ENCODE peak calls at places on chromosomes 13 and 19, in four cellular contexts. One of them, this sample, is unnamed.
A peak's percentile ranks its signal among the peaks of the same experiment; 100 is the strongest.

GRCh38 chr13:57470491-57470890 is 161.1 kb upstream of the PCDH17 start:
- DNase-seq in GM12878: no peak
- DNase-seq in K562: no peak
- DNase-seq in endothelial cell of umbilical vein: no peak
- DNase-seq in this sample: no peak

GRCh38 chr19:46963093-46963734 is 56.4 kb upstream of the NPAS1 start:
- DNase-seq in GM12878: no peak
- DNase-seq in K562: no peak
- DNase-seq in endothelial cell of umbilical vein: peak; percentile 46
- DNase-seq in this sample: peak; percentile 94

GRCh38 chr13:85333511-85333910 is 465.7 kb downstream of the SLITRK6 start:
- DNase-seq in GM12878: no peak
- DNase-seq in K562: no peak
- DNase-seq in endothelial cell of umbilical vein: no peak
- DNase-seq in this sample: no peak

GRCh38 chr13:40355126-40355719 is 311.2 kb downstream of the FOXO1 start:
- DNase-seq in GM12878: no peak
- DNase-seq in K562: no peak
- DNase-seq in endothelial cell of umbilical vein: no peak
- DNase-seq in this sample: no peak

GRCh38 chr13:110475117-110475516 is 86.4 kb downstream of the RAB20 start:
- DNase-seq in GM12878: no peak
- DNase-seq in K562: no peak
- DNase-seq in endothelial cell of umbilical vein: no peak
- DNase-seq in this sample: no peak

GRCh38 chr13:84684804-84685203 is 802.5 kb upstream of the SLITRK1 start:
- DNase-seq in GM12878: no peak
- DNase-seq in K562: no peak
- DNase-seq in endothelial cell of umbilical vein: no peak
- DNase-seq in this sample: peak; percentile 1

GRCh38 chr13:60379837-60380236 is 17.2 kb upstream of the TDRD3 start:
- DNase-seq in GM12878: no peak
- DNase-seq in K562: peak; percentile 13
- DNase-seq in endothelial cell of umbilical vein: no peak
- DNase-seq in this sample: no peak

GRCh38 chr13:33435207-33435606 is 149.7 kb upstream of the STARD13 start:
- DNase-seq in GM12878: no peak
- DNase-seq in K562: no peak
- DNase-seq in endothelial cell of umbilical vein: no peak
- DNase-seq in this sample: no peak

GRCh38 chr19:48635966-48636858 is 967 bp downstream of the DBP start:
- DNase-seq in GM12878: no peak
- DNase-seq in K562: no peak
- DNase-seq in endothelial cell of umbilical vein: no peak
- DNase-seq in this sample: no peak

GRCh38 chr13:43054803-43055802 is 31.7 kb downstream of the DNAJC15 start:
- DNase-seq in GM12878: no peak
- DNase-seq in K562: no peak
- DNase-seq in endothelial cell of umbilical vein: peak; percentile 69
- DNase-seq in this sample: peak; percentile 87

GRCh38 chr19:15463865-15464371 is 426 bp downstream of the RASAL3 start:
- DNase-seq in GM12878: no peak
- DNase-seq in K562: no peak
- DNase-seq in endothelial cell of umbilical vein: no peak
- DNase-seq in this sample: no peak

GRCh38 chr19:38148337-38148736 is 75.7 kb downstream of the DPF1 start:
- DNase-seq in GM12878: no peak
- DNase-seq in K562: no peak
- DNase-seq in endothelial cell of umbilical vein: no peak
- DNase-seq in this sample: no peak
- TF ChIP-seq FOS in GM12878: no peak
- TF ChIP-seq FOS in K562: no peak
- TF ChIP-seq FOS in endothelial cell of umbilical vein: no peak
- TF ChIP-seq FOS in this sample: no peak

GRCh38 chr19:38837304-38837626 is 5.7 kb upstream of the ECH1 start:
- DNase-seq in GM12878: no peak
- DNase-seq in K562: no peak
- DNase-seq in endothelial cell of umbilical vein: no peak
- DNase-seq in this sample: no peak
- H3K4me2 ChIP-seq in GM12878: no peak overlapping the region
- H3K4me2 ChIP-seq in K562: no peak overlapping the region
- H3K4me2 ChIP-seq in endothelial cell of umbilical vein: no peak overlapping the region
- H3K4me2 ChIP-seq in this sample: no peak overlapping the region

DNA sequence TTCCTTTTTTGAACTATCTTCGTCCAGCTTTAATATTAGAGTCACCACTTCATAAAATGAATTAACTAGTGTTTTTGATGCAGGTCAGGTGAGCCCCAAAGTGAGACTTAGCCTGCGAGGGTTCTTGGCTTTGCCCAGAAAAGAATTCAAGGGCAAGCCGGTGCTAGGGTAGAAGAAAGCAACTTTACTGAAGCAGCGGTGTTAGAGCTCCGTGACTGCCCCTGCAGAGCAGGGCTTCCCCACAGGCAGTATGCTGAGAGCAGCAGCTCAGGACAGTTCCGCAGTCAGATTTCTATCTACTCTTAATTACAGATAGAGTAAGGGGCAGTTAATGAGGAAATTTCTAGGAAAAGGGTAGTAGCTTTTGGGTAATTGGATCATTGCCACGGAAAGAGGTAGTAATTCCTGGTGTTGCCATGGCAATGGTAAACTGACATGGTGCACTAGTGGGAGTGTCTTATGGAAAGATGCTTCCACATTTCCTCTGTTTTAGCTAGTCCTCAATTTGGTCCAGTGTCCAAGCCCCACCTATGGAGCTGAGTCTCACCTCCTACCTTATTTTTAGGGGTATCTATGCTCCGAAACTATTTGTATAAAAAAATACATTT is 432.2 kb upstream of the ZNF507 start:
- DNase-seq in GM12878: no peak
- DNase-seq in K562: no peak
- DNase-seq in endothelial cell of umbilical vein: no peak
- DNase-seq in this sample: no peak
- TF ChIP-seq FOS in GM12878: no peak
- TF ChIP-seq FOS in K562: no peak
- TF ChIP-seq FOS in endothelial cell of umbilical vein: no peak
- TF ChIP-seq FOS in this sample: no peak

DNA sequence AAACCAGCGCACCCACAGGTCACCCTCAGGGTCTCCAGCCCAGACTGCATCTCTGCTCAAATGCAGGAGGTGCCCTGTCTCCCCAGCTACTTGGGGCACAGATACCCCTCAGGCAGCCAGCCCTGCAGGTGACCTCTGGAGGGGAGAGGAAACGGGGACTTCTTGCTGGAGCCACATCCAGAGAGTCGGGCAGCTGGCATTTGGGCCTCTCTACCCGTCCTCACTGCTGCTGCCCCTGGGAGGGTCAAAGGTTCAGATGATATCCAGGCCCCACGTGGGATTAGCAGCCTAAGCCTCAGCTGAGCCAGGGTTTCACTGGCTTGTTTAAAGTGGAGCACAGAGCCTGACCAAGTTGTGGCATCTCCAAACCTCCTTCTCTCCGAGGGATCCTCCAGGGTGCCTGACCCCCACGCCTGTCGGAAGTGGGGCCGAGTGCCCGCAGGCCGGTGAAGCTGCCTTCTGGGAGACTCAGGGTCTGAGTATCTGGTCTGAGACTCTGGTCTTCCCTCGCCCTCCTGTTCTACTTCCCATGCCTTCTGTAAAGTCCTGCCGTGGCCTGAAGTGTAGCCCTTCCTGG is 2.2 kb downstream of the RASA3 start:
- DNase-seq in GM12878: no peak
- DNase-seq in K562: no peak
- DNase-seq in endothelial cell of umbilical vein: no peak
- DNase-seq in this sample: no peak
- H3K4me2 ChIP-seq in GM12878: peak overlapping the region; percentile 95
- H3K4me2 ChIP-seq in K562: peak overlapping the region; percentile 91
- H3K4me2 ChIP-seq in endothelial cell of umbilical vein: peak overlapping the region; percentile 66
- H3K4me2 ChIP-seq in this sample: peak overlapping the region; percentile 86

GRCh38 chr19:19427935-19428334 is 22.5 kb downstream of the GATAD2A start:
- DNase-seq in GM12878: no peak
- DNase-seq in K562: no peak
- DNase-seq in endothelial cell of umbilical vein: no peak
- DNase-seq in this sample: no peak

GRCh38 chr19:19428746-19429145 is 23.3 kb downstream of the GATAD2A start:
- DNase-seq in GM12878: no peak
- DNase-seq in K562: no peak
- DNase-seq in endothelial cell of umbilical vein: no peak
- DNase-seq in this sample: no peak

GRCh38 chr19:19426799-19427198 is 21.3 kb downstream of the GATAD2A start:
- DNase-seq in GM12878: no peak
- DNase-seq in K562: no peak
- DNase-seq in endothelial cell of umbilical vein: no peak
- DNase-seq in this sample: no peak

GRCh38 chr19:19427302-19427701 is 21.8 kb downstream of the GATAD2A start:
- DNase-seq in GM12878: no peak
- DNase-seq in K562: no peak
- DNase-seq in endothelial cell of umbilical vein: no peak
- DNase-seq in this sample: no peak

DNA sequence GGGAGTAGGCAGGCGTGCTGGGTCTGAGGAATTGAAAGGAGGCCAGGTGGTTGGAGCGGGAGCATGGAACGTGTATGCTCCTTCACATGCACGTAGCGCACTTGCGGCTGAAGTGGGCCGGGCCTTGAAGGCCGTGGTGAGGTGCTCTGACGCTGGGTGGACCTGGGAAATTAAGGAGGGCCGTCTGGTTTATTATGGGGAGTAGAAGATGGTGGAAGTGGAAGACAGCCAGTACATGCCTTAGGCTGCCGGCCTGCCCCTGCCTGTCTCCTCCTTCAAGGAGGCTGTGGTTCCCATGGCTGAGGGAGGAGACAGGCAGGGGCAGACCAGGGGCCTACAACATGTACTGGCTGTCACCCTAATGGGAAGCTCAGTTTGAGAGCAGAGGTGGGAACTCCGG is 23.9 kb downstream of the GATAD2A start:
- DNase-seq in GM12878: no peak
- DNase-seq in K562: no peak
- DNase-seq in endothelial cell of umbilical vein: no peak
- DNase-seq in this sample: no peak
- TF ChIP-seq FOS in GM12878: no peak
- TF ChIP-seq FOS in K562: no peak
- TF ChIP-seq FOS in endothelial cell of umbilical vein: no peak
- TF ChIP-seq FOS in this sample: no peak

DNA sequence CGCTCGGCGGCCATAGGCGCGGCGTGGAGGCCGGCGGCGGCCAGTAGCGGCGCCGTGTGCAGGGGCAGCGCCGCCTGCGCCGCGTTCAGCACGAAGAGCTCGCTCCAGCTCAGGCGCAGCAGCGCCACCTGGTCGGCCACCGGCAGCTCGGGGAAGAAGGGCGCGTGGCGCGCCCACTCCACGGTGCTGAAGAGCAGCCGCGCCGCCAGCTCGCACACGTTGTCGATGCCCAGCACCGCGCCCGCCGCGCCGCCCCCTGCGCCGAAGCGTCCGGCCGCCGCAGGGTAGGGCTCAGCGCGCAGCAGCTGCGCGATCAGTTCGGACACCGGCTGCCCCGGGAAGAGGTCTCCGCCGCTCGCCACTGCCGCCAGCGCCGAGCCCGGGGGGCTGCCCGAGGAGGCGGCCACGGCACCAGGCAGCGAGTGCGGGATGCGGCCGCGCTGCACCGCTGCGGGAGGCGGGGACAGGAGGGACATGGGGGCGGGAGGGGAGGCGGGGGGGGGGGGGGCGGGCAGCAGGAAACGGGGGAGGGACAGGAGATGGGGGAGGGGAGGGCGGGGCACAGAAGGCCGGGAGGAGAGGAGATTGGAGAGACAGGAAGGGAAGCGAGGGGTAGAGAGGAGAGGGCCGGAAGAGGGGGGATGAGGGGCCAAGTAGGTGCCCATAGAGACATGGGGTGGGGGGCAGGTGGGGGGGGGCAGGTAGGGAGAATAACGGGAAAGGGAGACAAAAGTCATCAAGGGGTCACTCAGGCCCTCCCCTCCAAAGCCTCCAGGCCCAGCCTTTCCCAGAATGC is 9.8 kb downstream of the OCEL1 start:
- DNase-seq in GM12878: no peak
- DNase-seq in K562: peak; percentile 85
- DNase-seq in endothelial cell of umbilical vein: peak; percentile 80
- DNase-seq in this sample: peak; percentile 76
- H3K4me2 ChIP-seq in GM12878: peak overlapping the region; percentile 98
- H3K4me2 ChIP-seq in K562: peak overlapping the region; percentile 98
- H3K4me2 ChIP-seq in endothelial cell of umbilical vein: peak overlapping the region; percentile 88
- H3K4me2 ChIP-seq in this sample: peak overlapping the region; percentile 66

DNA sequence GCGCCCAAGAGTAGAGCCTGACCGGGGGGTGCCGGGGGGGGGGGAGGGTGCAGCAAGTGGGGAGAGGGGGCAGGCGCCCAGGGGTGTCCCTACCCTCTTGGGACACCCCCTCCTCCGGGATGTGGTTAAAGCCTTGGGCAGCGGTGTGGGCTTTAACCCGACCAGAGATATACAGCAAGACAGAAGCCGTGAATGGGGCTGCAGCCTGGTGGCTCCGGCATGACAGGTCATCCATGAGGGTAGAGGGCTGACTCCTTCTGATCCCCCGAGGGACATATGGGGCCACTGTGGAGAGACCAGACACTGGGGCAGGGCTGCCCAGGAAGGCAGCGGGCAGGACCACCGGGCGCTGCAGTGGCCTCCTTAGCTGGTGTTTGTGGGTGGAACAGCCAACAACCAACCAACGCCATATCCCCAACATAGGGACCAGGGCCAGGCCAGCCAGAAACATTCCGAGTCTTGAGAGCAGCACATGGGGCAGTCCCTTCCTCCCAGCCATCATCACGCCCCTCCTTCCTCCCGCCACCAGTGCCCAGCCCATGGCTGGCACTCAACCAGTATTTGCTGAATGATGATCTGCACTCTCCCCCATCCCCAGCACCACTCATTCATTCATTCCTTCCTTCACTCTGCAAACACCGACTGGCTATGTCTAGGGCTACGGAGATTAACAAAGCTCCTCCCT is 18.2 kb downstream of the ELAVL1 start:
- DNase-seq in GM12878: no peak
- DNase-seq in K562: no peak
- DNase-seq in endothelial cell of umbilical vein: no peak
- DNase-seq in this sample: no peak
- TF ChIP-seq FOS in GM12878: no peak
- TF ChIP-seq FOS in K562: no peak
- TF ChIP-seq FOS in endothelial cell of umbilical vein: no peak
- TF ChIP-seq FOS in this sample: no peak

This sample was measured in IMR-90.